ENCODE peak calls at places on chromosome 2, in four cellular contexts. J is neural progenitor cell, B is EL, W is HuH-7. V is an unnamed sample.
A peak's percentile ranks its signal among the peaks of the same experiment; 100 is the strongest.

GRCh38 chr2:240961878-240962277 is 36.5 kb upstream of the SNED1 start:
- DNase-seq in J (no peak), W (no peak), B (no peak), V (no peak)

GRCh38 chr2:8121826-8122505 is 559.9 kb upstream of the ID2 start:
- DNase-seq in B (peak; percentile 63), J (no peak), W (no peak), V (no peak)

GRCh38 chr2:232611559-232612218 is 21.7 kb upstream of the EFHD1 start:
- DNase-seq in W (peak; percentile 63), B (peak; percentile 87), J (peak; percentile 66), V (peak; percentile 47)

GRCh38 chr2:11710210-11710609 is 36.2 kb upstream of the LPIN1 start:
- DNase-seq in B (peak; percentile 71), J (no peak), W (no peak), V (peak; percentile 49)

GRCh38 chr2:108351889-108352288 is 25.9 kb upstream of the SULT1C4 start:
- DNase-seq in J (no peak), B (no peak), W (no peak), V (no peak)

GRCh38 chr2:11540148-11540995 is 6.5 kb downstream of the GREB1 start:
- DNase-seq in W (no peak), B (no peak), J (no peak), V (no peak)

GRCh38 chr2:105697781-105698449 is 46.8 kb upstream of the NCK2 start:
- DNase-seq in W (no peak), J (peak; percentile 18), B (no peak), V (no peak)

GRCh38 chr2:24124003-24124585 is 825 bp downstream of the FAM228B start:
- DNase-seq in W (no peak), J (no peak), B (peak; percentile 31), V (peak; percentile 50)

GRCh38 chr2:2698182-2699116 is 367.4 kb upstream of the MYT1L start:
- DNase-seq in B (no peak), W (peak; percentile 37), J (peak; percentile 29), V (no peak)

GRCh38 chr2:15243762-15244161 is 317.4 kb downstream of the NBAS start:
- DNase-seq in W (no peak), B (peak; percentile 29), J (no peak), V (peak; percentile 60)

GRCh38 chr2:239275037-239275685 is 125.7 kb downstream of the HDAC4 start:
- DNase-seq in B (peak; percentile 95), J (no peak), W (no peak), V (no peak)

GRCh38 chr2:224359569-224359968 is 42.3 kb downstream of the FAM124B start:
- DNase-seq in B (peak; percentile 22), J (peak; percentile 59), W (peak; percentile 41), V (peak; percentile 47)